ENCODE peak calls at places on chromosomes 7 and 10, in seven cellular contexts. S is NCI-H774, O is AG20443, B is body of pancreas, F is lower lobe of right lung, M is sciatic nerve, Z is neural progenitor cell. G is an unnamed sample.

GRCh38 chr7:97872025-97872669 is at the start of gene ASNS:
- DNase-seq in S (peak), O (peak), B (peak), F (peak), M (peak), Z (peak), G (peak)

GRCh38 chr10:15344876-15345285 is 26.2 kb downstream of the FAM171A1 start:
- DNase-seq in S (peak), O (no peak), B (peak), F (no peak), M (no peak), Z (peak), G (no peak)

GRCh38 chr7:25820432-25821040 is 331.5 kb upstream of the NFE2L3 start:
- DNase-seq in S (no peak), O (peak), B (peak), F (no peak), M (no peak), Z (peak), G (no peak)

GRCh38 chr7:106216517-106217088 is 68.2 kb downstream of the NAMPT start:
- DNase-seq in S (no peak), O (peak), B (peak), F (no peak), M (no peak), Z (no peak), G (no peak)

GRCh38 chr10:126474031-126474430 is 85.8 kb upstream of the ADAM12 start:
- DNase-seq in S (no peak), O (no peak), B (no peak), F (no peak), M (no peak), Z (no peak), G (no peak)

GRCh38 chr7:141231018-141231792 is 157.3 kb downstream of the TMEM178B start:
- DNase-seq in S (peak), O (peak), B (peak), F (no peak), M (no peak), Z (peak), G (no peak)

GRCh38 chr10:5999440-6000165 is 22.3 kb upstream of the IL15RA start:
- DNase-seq in S (peak), O (no peak), B (peak), F (no peak), M (no peak), Z (no peak), G (no peak)

GRCh38 chr10:111076682-111077661 is at the start of gene ADRA2A:
- DNase-seq in S (no peak), O (peak), B (peak), F (peak), M (peak), Z (peak), G (no peak)

GRCh38 chr10:86102446-86102845 is 264.1 kb downstream of the GRID1 start:
- DNase-seq in S (no peak), O (no peak), B (no peak), F (no peak), M (no peak), Z (no peak), G (peak)